ENCODE peak calls at places on chromosomes 6 and 20, in eight cellular contexts. One of them, this sample, is unnamed.

GRCh38 chr6:19322691-19323470 is 514.3 kb upstream of the ID4 start:
- DNase-seq in AG09309: peak; percentile 74
- DNase-seq in epithelial cell of esophagus: peak; percentile 17
- DNase-seq in fibroblast of mammary gland: no peak
- DNase-seq in aorta: no peak
- DNase-seq in mucosa of descending colon: no peak
- DNase-seq in prostate gland: no peak
- DNase-seq in astrocyte: peak; percentile 90
- DNase-seq in this sample: no peak

GRCh38 chr6:151108548-151108947 is 131.2 kb upstream of the AKAP12 start:
- DNase-seq in AG09309: no peak
- DNase-seq in epithelial cell of esophagus: no peak
- DNase-seq in fibroblast of mammary gland: no peak
- DNase-seq in aorta: no peak
- DNase-seq in mucosa of descending colon: no peak
- DNase-seq in prostate gland: no peak
- DNase-seq in astrocyte: no peak
- DNase-seq in this sample: no peak

GRCh38 chr20:59134182-59134581 is 29.4 kb upstream of the ZNF831 start:
- DNase-seq in AG09309: no peak
- DNase-seq in epithelial cell of esophagus: no peak
- DNase-seq in fibroblast of mammary gland: no peak
- DNase-seq in aorta: no peak
- DNase-seq in mucosa of descending colon: no peak
- DNase-seq in prostate gland: no peak
- DNase-seq in astrocyte: no peak
- DNase-seq in this sample: no peak

GRCh38 chr6:113486172-113486571 is 371.0 kb upstream of the MARCKS start:
- DNase-seq in AG09309: no peak
- DNase-seq in epithelial cell of esophagus: peak; percentile 61
- DNase-seq in fibroblast of mammary gland: no peak
- DNase-seq in aorta: no peak
- DNase-seq in mucosa of descending colon: no peak
- DNase-seq in prostate gland: no peak
- DNase-seq in astrocyte: no peak
- DNase-seq in this sample: no peak

GRCh38 chr6:33621396-33622388 is 570 bp downstream of the ITPR3 start:
- DNase-seq in AG09309: no peak
- DNase-seq in epithelial cell of esophagus: peak; percentile 62
- DNase-seq in fibroblast of mammary gland: peak; percentile 45
- DNase-seq in aorta: no peak
- DNase-seq in mucosa of descending colon: peak; percentile 77
- DNase-seq in prostate gland: peak; percentile 47
- DNase-seq in astrocyte: no peak
- DNase-seq in this sample: peak; percentile 57

GRCh38 chr6:13097454-13097853 is 230.9 kb downstream of the TBC1D7 start:
- DNase-seq in AG09309: no peak
- DNase-seq in epithelial cell of esophagus: no peak
- DNase-seq in fibroblast of mammary gland: no peak
- DNase-seq in aorta: no peak
- DNase-seq in mucosa of descending colon: no peak
- DNase-seq in prostate gland: no peak
- DNase-seq in astrocyte: no peak
- DNase-seq in this sample: no peak

GRCh38 chr6:84652356-84653026 is 111.9 kb downstream of the TBX18 start:
- DNase-seq in AG09309: peak; percentile 84
- DNase-seq in epithelial cell of esophagus: peak; percentile 66
- DNase-seq in fibroblast of mammary gland: peak; percentile 91
- DNase-seq in aorta: no peak
- DNase-seq in mucosa of descending colon: no peak
- DNase-seq in prostate gland: no peak
- DNase-seq in astrocyte: peak; percentile 92
- DNase-seq in this sample: no peak

GRCh38 chr20:17749979-17750721 is 50.4 kb downstream of the BANF2 start:
- DNase-seq in AG09309: no peak
- DNase-seq in epithelial cell of esophagus: peak; percentile 16
- DNase-seq in fibroblast of mammary gland: peak; percentile 68
- DNase-seq in aorta: peak; percentile 84
- DNase-seq in mucosa of descending colon: no peak
- DNase-seq in prostate gland: no peak
- DNase-seq in astrocyte: peak; percentile 51
- DNase-seq in this sample: peak; percentile 75

GRCh38 chr6:101887532-101887931 is 494.0 kb downstream of the GRIK2 start:
- DNase-seq in AG09309: no peak
- DNase-seq in epithelial cell of esophagus: no peak
- DNase-seq in fibroblast of mammary gland: no peak
- DNase-seq in aorta: no peak
- DNase-seq in mucosa of descending colon: no peak
- DNase-seq in prostate gland: no peak
- DNase-seq in astrocyte: no peak
- DNase-seq in this sample: no peak
- H3K4me3 ChIP-seq in AG09309: no peak overlapping the region
- H3K4me3 ChIP-seq in epithelial cell of esophagus: no peak overlapping the region
- H3K4me3 ChIP-seq in fibroblast of mammary gland: no peak overlapping the region
- H3K4me3 ChIP-seq in aorta: no peak overlapping the region
- H3K4me3 ChIP-seq in mucosa of descending colon: no peak overlapping the region
- H3K4me3 ChIP-seq in prostate gland: no peak overlapping the region
- H3K4me3 ChIP-seq in astrocyte: no peak overlapping the region
- H3K4me3 ChIP-seq in this sample: no peak overlapping the region

DNA sequence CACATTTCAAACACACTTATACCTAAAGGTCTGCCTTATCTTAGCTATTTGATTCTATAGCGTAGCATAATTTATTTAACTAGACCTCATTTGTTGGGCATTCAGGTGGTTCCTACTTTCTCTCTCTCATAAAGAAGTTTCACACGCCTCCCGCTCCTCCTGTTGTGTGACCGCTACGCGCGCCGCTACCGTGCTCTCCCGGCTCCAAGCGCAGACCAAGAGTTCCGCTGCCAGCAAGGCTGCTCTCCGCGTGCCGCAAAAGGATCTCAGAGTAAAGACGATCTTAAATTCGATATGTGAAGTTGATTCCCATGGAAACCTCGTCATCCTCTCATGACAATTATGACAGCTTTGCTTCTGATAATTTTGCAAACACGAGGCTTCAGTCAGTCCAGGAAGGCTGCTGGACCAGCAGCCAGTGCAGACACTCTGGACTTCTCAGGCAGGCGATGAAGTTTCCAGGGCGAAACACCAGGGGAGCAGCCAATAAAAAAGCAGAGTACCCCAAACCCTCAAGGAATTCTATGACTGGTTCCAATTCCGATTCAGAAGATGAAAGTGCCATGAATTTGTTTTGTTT is 20.5 kb downstream of the PRSS16 start:
- DNase-seq in AG09309: no peak
- DNase-seq in epithelial cell of esophagus: no peak
- DNase-seq in fibroblast of mammary gland: no peak
- DNase-seq in aorta: no peak
- DNase-seq in mucosa of descending colon: no peak
- DNase-seq in prostate gland: no peak
- DNase-seq in astrocyte: no peak
- DNase-seq in this sample: no peak
- H3K4me3 ChIP-seq in AG09309: no peak overlapping the region
- H3K4me3 ChIP-seq in epithelial cell of esophagus: peak overlapping the region; percentile 26
- H3K4me3 ChIP-seq in fibroblast of mammary gland: no peak overlapping the region
- H3K4me3 ChIP-seq in aorta: no peak overlapping the region
- H3K4me3 ChIP-seq in mucosa of descending colon: no peak overlapping the region
- H3K4me3 ChIP-seq in prostate gland: no peak overlapping the region
- H3K4me3 ChIP-seq in astrocyte: no peak overlapping the region
- H3K4me3 ChIP-seq in this sample: no peak overlapping the region

DNA sequence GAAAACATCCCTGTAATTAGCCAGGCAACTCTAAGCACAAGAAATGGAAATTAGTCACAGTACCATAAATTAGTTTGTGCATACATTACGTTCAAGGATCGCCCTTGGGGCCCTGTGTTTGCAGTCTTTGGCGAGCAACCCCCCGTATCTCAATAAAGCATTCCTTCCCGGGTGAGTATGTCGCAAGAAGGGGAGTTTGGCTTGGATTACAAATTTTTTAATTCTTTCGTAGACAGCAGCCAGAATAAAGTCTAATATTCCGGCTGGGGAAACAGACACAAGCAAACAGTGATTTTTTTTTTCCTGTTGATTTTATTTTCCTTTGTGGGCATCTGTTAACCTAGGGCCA is 85.5 kb downstream of the LINC00237 start:
- DNase-seq in AG09309: no peak
- DNase-seq in epithelial cell of esophagus: no peak
- DNase-seq in fibroblast of mammary gland: peak; percentile 2
- DNase-seq in aorta: no peak
- DNase-seq in mucosa of descending colon: no peak
- DNase-seq in prostate gland: no peak
- DNase-seq in astrocyte: no peak
- DNase-seq in this sample: no peak
- H3K4me3 ChIP-seq in AG09309: no peak overlapping the region
- H3K4me3 ChIP-seq in epithelial cell of esophagus: no peak overlapping the region
- H3K4me3 ChIP-seq in fibroblast of mammary gland: no peak overlapping the region
- H3K4me3 ChIP-seq in aorta: no peak overlapping the region
- H3K4me3 ChIP-seq in mucosa of descending colon: no peak overlapping the region
- H3K4me3 ChIP-seq in prostate gland: no peak overlapping the region
- H3K4me3 ChIP-seq in astrocyte: no peak overlapping the region
- H3K4me3 ChIP-seq in this sample: no peak overlapping the region

DNA sequence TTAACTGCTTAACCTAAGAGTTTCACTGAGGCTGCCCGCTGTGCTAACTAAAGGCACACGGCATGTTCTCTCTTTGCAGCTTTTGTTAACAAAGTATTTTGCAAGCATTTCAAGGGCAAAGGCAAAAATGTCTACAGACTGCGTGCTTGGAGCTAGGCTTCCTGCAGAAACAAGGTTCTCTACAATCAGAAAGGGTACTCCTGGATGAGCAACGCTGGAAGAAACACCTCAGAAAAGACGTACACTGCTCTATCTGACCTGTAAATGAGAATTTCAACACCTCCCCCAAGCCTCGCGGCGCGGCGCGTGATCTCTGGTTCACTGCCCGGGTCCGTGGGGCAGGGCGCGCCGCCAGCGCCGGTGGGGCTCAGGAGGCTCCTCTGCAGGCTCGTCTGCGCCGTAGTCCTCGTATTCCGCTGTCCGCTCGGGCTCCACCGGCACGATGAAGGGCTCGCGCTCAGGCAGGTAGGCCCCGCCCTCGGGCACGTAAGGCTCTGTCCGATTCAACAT is 120.9 kb downstream of the COL12A1 start:
- DNase-seq in AG09309: no peak
- DNase-seq in epithelial cell of esophagus: peak; percentile 45
- DNase-seq in fibroblast of mammary gland: no peak
- DNase-seq in aorta: no peak
- DNase-seq in mucosa of descending colon: peak; percentile 39
- DNase-seq in prostate gland: peak; percentile 12
- DNase-seq in astrocyte: no peak
- DNase-seq in this sample: peak; percentile 77
- H3K4me3 ChIP-seq in AG09309: no peak overlapping the region
- H3K4me3 ChIP-seq in epithelial cell of esophagus: peak overlapping the region; percentile 40
- H3K4me3 ChIP-seq in fibroblast of mammary gland: no peak overlapping the region
- H3K4me3 ChIP-seq in aorta: no peak overlapping the region
- H3K4me3 ChIP-seq in mucosa of descending colon: no peak overlapping the region
- H3K4me3 ChIP-seq in prostate gland: peak overlapping the region; percentile 10
- H3K4me3 ChIP-seq in astrocyte: no peak overlapping the region
- H3K4me3 ChIP-seq in this sample: peak overlapping the region; percentile 7

GRCh38 chr6:163942790-163943189 is 528.3 kb downstream of the QKI start:
- DNase-seq in AG09309: no peak
- DNase-seq in epithelial cell of esophagus: no peak
- DNase-seq in fibroblast of mammary gland: no peak
- DNase-seq in aorta: no peak
- DNase-seq in mucosa of descending colon: no peak
- DNase-seq in prostate gland: no peak
- DNase-seq in astrocyte: no peak
- DNase-seq in this sample: no peak
- H3K4me3 ChIP-seq in AG09309: no peak overlapping the region
- H3K4me3 ChIP-seq in epithelial cell of esophagus: no peak overlapping the region
- H3K4me3 ChIP-seq in fibroblast of mammary gland: no peak overlapping the region
- H3K4me3 ChIP-seq in aorta: no peak overlapping the region
- H3K4me3 ChIP-seq in mucosa of descending colon: no peak overlapping the region
- H3K4me3 ChIP-seq in prostate gland: no peak overlapping the region
- H3K4me3 ChIP-seq in astrocyte: no peak overlapping the region
- H3K4me3 ChIP-seq in this sample: no peak overlapping the region

GRCh38 chr6:159043236-159043635 is 1.6 kb downstream of the TAGAP start:
- DNase-seq in AG09309: no peak
- DNase-seq in epithelial cell of esophagus: no peak
- DNase-seq in fibroblast of mammary gland: no peak
- DNase-seq in aorta: no peak
- DNase-seq in mucosa of descending colon: no peak
- DNase-seq in prostate gland: no peak
- DNase-seq in astrocyte: no peak
- DNase-seq in this sample: no peak
- H3K4me3 ChIP-seq in AG09309: no peak overlapping the region
- H3K4me3 ChIP-seq in epithelial cell of esophagus: no peak overlapping the region
- H3K4me3 ChIP-seq in fibroblast of mammary gland: no peak overlapping the region
- H3K4me3 ChIP-seq in aorta: no peak overlapping the region
- H3K4me3 ChIP-seq in mucosa of descending colon: no peak overlapping the region
- H3K4me3 ChIP-seq in prostate gland: no peak overlapping the region
- H3K4me3 ChIP-seq in astrocyte: no peak overlapping the region
- H3K4me3 ChIP-seq in this sample: no peak overlapping the region

GRCh38 chr20:33027769-33028751 is 3.4 kb upstream of the BPIFB6 start:
- DNase-seq in AG09309: no peak
- DNase-seq in epithelial cell of esophagus: no peak
- DNase-seq in fibroblast of mammary gland: no peak
- DNase-seq in aorta: no peak
- DNase-seq in mucosa of descending colon: no peak
- DNase-seq in prostate gland: no peak
- DNase-seq in astrocyte: no peak
- DNase-seq in this sample: no peak

GRCh38 chr20:33030569-33030968 is 879 bp upstream of the BPIFB6 start:
- DNase-seq in AG09309: no peak
- DNase-seq in epithelial cell of esophagus: no peak
- DNase-seq in fibroblast of mammary gland: no peak
- DNase-seq in aorta: no peak
- DNase-seq in mucosa of descending colon: no peak
- DNase-seq in prostate gland: no peak
- DNase-seq in astrocyte: no peak
- DNase-seq in this sample: no peak

GRCh38 chr20:33028875-33029274 is 2.6 kb upstream of the BPIFB6 start:
- DNase-seq in AG09309: no peak
- DNase-seq in epithelial cell of esophagus: no peak
- DNase-seq in fibroblast of mammary gland: no peak
- DNase-seq in aorta: no peak
- DNase-seq in mucosa of descending colon: no peak
- DNase-seq in prostate gland: no peak
- DNase-seq in astrocyte: no peak
- DNase-seq in this sample: no peak

GRCh38 chr20:33031531-33031930 is at the start of gene BPIFB6:
- DNase-seq in AG09309: no peak
- DNase-seq in epithelial cell of esophagus: no peak
- DNase-seq in fibroblast of mammary gland: no peak
- DNase-seq in aorta: no peak
- DNase-seq in mucosa of descending colon: no peak
- DNase-seq in prostate gland: no peak
- DNase-seq in astrocyte: no peak
- DNase-seq in this sample: no peak

DNA sequence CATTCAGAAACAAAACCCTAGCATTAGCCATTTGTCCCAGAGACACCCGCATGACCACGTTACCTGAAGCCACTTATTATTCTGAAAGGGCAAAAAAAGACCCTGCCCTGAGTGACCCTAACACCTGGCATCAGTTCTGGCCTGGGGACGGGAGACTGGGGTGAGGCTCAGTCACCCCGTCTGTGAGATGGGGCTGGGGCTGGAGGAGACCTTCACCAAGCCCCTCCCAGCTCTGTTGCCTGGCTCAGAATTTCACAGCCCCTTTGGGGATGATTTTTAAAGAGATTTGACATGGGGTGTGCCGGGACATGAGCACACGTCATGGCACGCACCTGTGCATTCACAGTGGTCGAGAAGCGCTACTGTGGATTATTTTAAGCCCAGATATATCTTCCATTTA is 1.4 kb upstream of the BPIFB6 start:
- DNase-seq in AG09309: no peak
- DNase-seq in epithelial cell of esophagus: no peak
- DNase-seq in fibroblast of mammary gland: no peak
- DNase-seq in aorta: no peak
- DNase-seq in mucosa of descending colon: no peak
- DNase-seq in prostate gland: no peak
- DNase-seq in astrocyte: no peak
- DNase-seq in this sample: no peak
- H3K4me3 ChIP-seq in AG09309: no peak overlapping the region
- H3K4me3 ChIP-seq in epithelial cell of esophagus: no peak overlapping the region
- H3K4me3 ChIP-seq in fibroblast of mammary gland: no peak overlapping the region
- H3K4me3 ChIP-seq in aorta: no peak overlapping the region
- H3K4me3 ChIP-seq in mucosa of descending colon: no peak overlapping the region
- H3K4me3 ChIP-seq in prostate gland: no peak overlapping the region
- H3K4me3 ChIP-seq in astrocyte: no peak overlapping the region
- H3K4me3 ChIP-seq in this sample: no peak overlapping the region